ENCODE peak calls at places on chromosomes 1 and 21, in eight cellular contexts. B is fibroblast of lung; Q is CD8-positive, alpha-beta memory T cell; E is neural progenitor cell; R is keratinocyte; H is tibial artery; O is OCI-LY7; M is heart right ventricle. Y is an unnamed sample.
A peak's percentile ranks its signal among the peaks of the same experiment; 100 is the strongest.

GRCh38 chr1:10848109-10848684 is 51.8 kb upstream of the CASZ1 start:
- DNase-seq in E (no peak), M (no peak), B (no peak), Q (no peak), O (no peak), H (no peak), R (no peak), Y (no peak)

GRCh38 chr1:7666249-7666648 is 104.8 kb upstream of the VAMP3 start:
- DNase-seq in H (no peak), M (no peak), O (no peak), E (no peak), B (no peak), Q (no peak), R (no peak), Y (no peak)

GRCh38 chr1:88029142-88029541 is 654.9 kb upstream of the PKN2 start:
- DNase-seq in B (peak; percentile 12), M (no peak), E (peak; percentile 30), Q (no peak), H (no peak), R (no peak), O (no peak), Y (no peak)

GRCh38 chr21:29671728-29672127 is 268.1 kb downstream of the GRIK1 start:
- DNase-seq in H (no peak), O (peak; percentile 49), B (no peak), E (no peak), M (no peak), R (no peak), Q (no peak), Y (no peak)

GRCh38 chr21:25625036-25625435 is 14.0 kb upstream of the JAM2 start:
- DNase-seq in B (peak; percentile 32), M (no peak), E (no peak), H (no peak), O (no peak), R (no peak), Q (no peak), Y (no peak)

GRCh38 chr1:184929711-184930202 is 44.6 kb downstream of the NIBAN1 start:
- DNase-seq in O (no peak), R (no peak), Q (no peak), M (no peak), H (no peak), B (no peak), E (no peak), Y (peak; percentile 59)

GRCh38 chr1:159923203-159924024 is 1.9 kb downstream of the TAGLN2 start:
- DNase-seq in R (no peak), O (peak; percentile 75), E (no peak), M (peak; percentile 95), B (peak; percentile 86), H (peak; percentile 92), Q (peak; percentile 98), Y (no peak)

GRCh38 chr1:50605186-50605875 is 182.1 kb upstream of the DMRTA2 start:
- DNase-seq in Q (no peak), B (peak; percentile 29), O (peak; percentile 12), E (peak; percentile 61), M (no peak), H (no peak), R (no peak), Y (no peak)

GRCh38 chr21:43733529-43734071 is 14.7 kb downstream of the PDXK start:
- DNase-seq in M (no peak), Q (no peak), E (no peak), O (no peak), B (peak; percentile 85), H (no peak), R (no peak), Y (no peak)

GRCh38 chr1:74314438-74314837 is 79.3 kb downstream of the TNNI3K start:
- DNase-seq in E (no peak), O (no peak), Q (no peak), R (no peak), M (no peak), H (no peak), B (no peak), Y (no peak)

GRCh38 chr1:16249838-16250241 is 12.9 kb upstream of the CPLANE2 start:
- DNase-seq in R (no peak), H (peak; percentile 87), M (no peak), O (no peak), E (no peak), B (peak; percentile 64), Q (no peak), Y (no peak)

GRCh38 chr1:233010164-233010563 is 59.8 kb downstream of the NTPCR start:
- DNase-seq in O (no peak), H (no peak), R (no peak), Q (no peak), M (no peak), E (no peak), B (peak; percentile 29), Y (no peak)

GRCh38 chr1:11850121-11850520 is 2.5 kb upstream of the NPPA start:
- DNase-seq in Q (no peak), H (no peak), R (no peak), M (no peak), E (no peak), B (no peak), O (no peak), Y (no peak)

GRCh38 chr1:170711682-170712081 is 47.8 kb downstream of the PRRX1 start:
- DNase-seq in O (no peak), E (no peak), M (no peak), H (no peak), B (peak; percentile 93), Q (no peak), R (no peak), Y (no peak)

GRCh38 chr21:23130308-23130707 is 2132.1 kb downstream of the NCAM2 start:
- DNase-seq in B (no peak), M (no peak), Q (no peak), O (no peak), E (no peak), H (no peak), R (no peak), Y (no peak)

GRCh38 chr1:1219341-1219740 is 5.4 kb upstream of the TNFRSF4 start:
- DNase-seq in E (no peak), O (no peak), B (no peak), M (no peak), R (no peak), H (no peak), Q (no peak), Y (no peak)

GRCh38 chr21:34534522-34534921 is 22.5 kb upstream of the KCNE1 start:
- DNase-seq in O (no peak), M (no peak), R (no peak), Q (no peak), B (peak; percentile 70), H (no peak), E (no peak), Y (no peak)

GRCh38 chr1:98045211-98046030 is 124.6 kb upstream of the DPYD start:
- DNase-seq in O (no peak), R (no peak), M (no peak), Q (no peak), H (no peak), E (peak; percentile 54), B (peak; percentile 78), Y (no peak)

GRCh38 chr1:84255586-84255985 is 45.9 kb upstream of the SAMD13 start:
- DNase-seq in H (no peak), O (no peak), Q (no peak), E (no peak), R (no peak), M (no peak), B (no peak), Y (no peak)

GRCh38 chr1:84250668-84251067 is 50.8 kb upstream of the SAMD13 start:
- DNase-seq in E (no peak), Q (no peak), H (no peak), M (no peak), R (no peak), B (no peak), O (no peak), Y (no peak)

GRCh38 chr1:84254703-84255238 is 46.7 kb upstream of the SAMD13 start:
- DNase-seq in R (no peak), B (no peak), O (no peak), E (peak; percentile 5), Q (no peak), M (no peak), H (no peak), Y (no peak)

GRCh38 chr1:84253891-84254290 is 47.6 kb upstream of the SAMD13 start:
- DNase-seq in E (no peak), H (peak; percentile 30), Q (no peak), B (peak; percentile 98), M (peak; percentile 53), R (peak; percentile 38), O (no peak), Y (peak; percentile 87)

GRCh38 chr1:84253041-84253440 is 48.5 kb upstream of the SAMD13 start:
- DNase-seq in O (no peak), H (no peak), B (peak; percentile 89), Q (no peak), M (no peak), E (no peak), R (no peak), Y (no peak)
- H3K27ac ChIP-seq in O (no peak overlapping the region), H (peak overlapping the region; percentile 41), B (no peak overlapping the region), Q (no peak overlapping the region), M (no peak overlapping the region), E (no peak overlapping the region), R (no peak overlapping the region), Y (peak overlapping the region; percentile 67)

DNA sequence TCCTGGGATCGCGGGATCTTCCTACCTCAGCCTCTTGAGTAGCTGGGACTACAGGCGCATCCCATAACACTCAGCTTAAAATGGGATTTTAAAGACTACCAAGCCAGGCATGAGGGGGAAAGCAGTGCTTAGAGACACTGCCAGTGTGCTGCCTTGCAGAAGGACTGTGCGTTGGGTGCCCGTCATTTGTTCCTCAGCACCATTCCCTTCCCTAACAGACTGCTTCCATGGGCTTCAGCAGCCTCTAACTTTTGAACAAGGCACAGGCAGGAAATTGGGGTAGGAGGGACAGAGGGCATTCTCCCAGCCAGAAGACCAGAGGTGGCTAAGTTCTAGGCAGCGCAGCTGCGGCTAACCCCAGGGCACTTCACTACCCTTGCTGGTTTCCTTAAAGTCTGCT is 73.9 kb upstream of the USP24 start:
- DNase-seq in M (no peak), O (no peak), R (no peak), E (no peak), Q (no peak), H (no peak), B (no peak), Y (no peak)
- H3K27ac ChIP-seq in M (no peak overlapping the region), O (no peak overlapping the region), R (no peak overlapping the region), E (no peak overlapping the region), Q (no peak overlapping the region), H (peak overlapping the region; percentile 51), B (peak overlapping the region; percentile 35), Y (no peak overlapping the region)

GRCh38 chr1:165912638-165913037 is 85.2 kb downstream of the UCK2 start:
- DNase-seq in O (peak; percentile 35), Q (no peak), B (no peak), M (no peak), E (no peak), R (no peak), H (no peak), Y (no peak)
- H3K27ac ChIP-seq in O (no peak overlapping the region), Q (no peak overlapping the region), B (no peak overlapping the region), M (no peak overlapping the region), E (no peak overlapping the region), R (no peak overlapping the region), H (no peak overlapping the region), Y (no peak overlapping the region)

DNA sequence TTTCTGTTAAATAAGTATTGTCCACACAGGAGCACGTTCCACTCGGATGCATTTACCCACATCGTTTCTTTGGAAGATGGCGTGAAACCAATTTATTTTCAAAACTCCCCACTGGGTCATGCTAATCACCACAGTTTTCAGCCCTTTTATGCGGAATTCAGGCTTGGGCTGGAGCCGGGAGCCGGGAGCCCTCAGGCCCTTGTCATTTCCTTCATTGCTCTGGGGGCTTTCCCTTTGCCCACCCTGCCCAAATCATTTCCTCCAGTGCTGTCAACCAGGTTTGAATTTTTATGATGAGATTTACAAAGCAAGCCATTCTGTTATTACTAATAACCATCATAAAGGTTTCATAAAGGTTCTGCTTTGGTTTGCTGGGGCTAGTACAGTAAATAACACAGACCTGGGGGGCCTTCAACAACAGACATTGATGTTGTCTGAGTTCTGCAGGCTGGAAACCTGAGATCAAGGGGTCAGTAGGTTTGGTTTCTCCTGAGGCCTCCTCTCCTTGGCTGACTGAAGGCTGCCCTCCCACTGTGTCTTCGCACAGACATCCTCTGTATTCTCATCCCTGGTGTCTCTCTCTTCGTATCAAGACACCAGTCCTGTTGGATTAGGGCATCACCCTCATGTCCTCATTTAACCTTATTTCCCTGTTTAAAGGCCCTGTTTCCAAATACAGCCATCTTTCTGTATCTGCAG is 37.1 kb downstream of the HUNK start:
- DNase-seq in Q (no peak), H (no peak), E (peak; percentile 42), B (no peak), R (no peak), M (no peak), O (no peak), Y (no peak)
- H3K27ac ChIP-seq in Q (no peak overlapping the region), H (no peak overlapping the region), E (peak overlapping the region; percentile 26), B (no peak overlapping the region), R (no peak overlapping the region), M (no peak overlapping the region), O (no peak overlapping the region), Y (no peak overlapping the region)